ENCODE peak calls at places on chromosomes 16 and 17, in four cellular contexts. R is testis, H is adipocyte, S is T-cell. W is an unnamed sample.
A peak's percentile ranks its signal among the peaks of the same experiment; 100 is the strongest.

GRCh38 chr16:19148189-19148588 is 19.9 kb upstream of the SYT17 start:
- DNase-seq in H (no peak), R (no peak), S (no peak), W (no peak)

GRCh38 chr17:59377410-59377809 is 46.0 kb downstream of the YPEL2 start:
- DNase-seq in R (no peak), S (no peak), H (no peak), W (no peak)

GRCh38 chr16:86088816-86089215 is 189.9 kb downstream of the IRF8 start:
- DNase-seq in H (no peak), S (no peak), R (no peak), W (no peak)

GRCh38 chr17:57945999-57946797 is 9.0 kb downstream of the CUEDC1 start:
- DNase-seq in H (peak; percentile 48), S (no peak), R (no peak), W (no peak)

GRCh38 chr16:86722970-86723369 is 144.6 kb downstream of the FOXL1 start:
- DNase-seq in S (no peak), R (no peak), H (peak; percentile 88), W (no peak)

GRCh38 chr16:88681709-88682451 is 4.4 kb downstream of the SNAI3 start:
- DNase-seq in H (no peak), R (peak; percentile 65), S (peak; percentile 64), W (peak; percentile 46)

GRCh38 chr16:80273635-80274538 is 266.9 kb upstream of the DYNLRB2 start:
- DNase-seq in S (no peak), R (no peak), H (peak; percentile 68), W (no peak)

GRCh38 chr17:38416840-38417209 is 11.4 kb upstream of the ARHGAP23 start:
- DNase-seq in S (no peak), R (peak; percentile 82), H (no peak), W (no peak)

GRCh38 chr16:15906439-15906838 is 18.0 kb upstream of the CEP20 start:
- DNase-seq in H (no peak), S (no peak), R (no peak), W (no peak)

GRCh38 chr17:68096111-68096510 is 60.6 kb downstream of the KPNA2 start:
- DNase-seq in H (no peak), R (no peak), S (no peak), W (no peak)

GRCh38 chr16:10668322-10669045 is 26.2 kb downstream of the TEKT5 start:
- DNase-seq in H (peak; percentile 16), R (no peak), S (no peak), W (no peak)

GRCh38 chr17:29588561-29589411 is 662 bp downstream of the GIT1 start:
- DNase-seq in R (peak; percentile 52), H (peak; percentile 68), S (peak; percentile 42), W (peak; percentile 34)

GRCh38 chr16:85819245-85819644 is 19.8 kb downstream of the COX4I1 start:
- DNase-seq in S (peak; percentile 81), H (peak; percentile 83), R (peak; percentile 92), W (peak; percentile 77)

GRCh38 chr17:40607641-40608040 is 40.0 kb downstream of the SMARCE1 start:
- DNase-seq in H (no peak), R (no peak), S (peak; percentile 67), W (peak; percentile 67)

GRCh38 chr16:68898026-68898425 is 54.7 kb downstream of the TANGO6 start:
- DNase-seq in R (no peak), H (no peak), S (no peak), W (no peak)

GRCh38 chr17:29577778-29578211 is 9.3 kb downstream of the TP53I13 start:
- DNase-seq in R (no peak), S (no peak), H (no peak), W (no peak)

GRCh38 chr17:48679385-48680096 is 42.8 kb downstream of the PRAC1 start:
- DNase-seq in H (no peak), S (no peak), R (no peak), W (no peak)

GRCh38 chr17:50278526-50279180 is 4.4 kb downstream of the TMEM92 start:
- DNase-seq in S (no peak), H (no peak), R (no peak), W (no peak)

GRCh38 chr16:74743668-74744299 is 30.8 kb downstream of the FA2H start:
- DNase-seq in R (peak; percentile 43), S (no peak), H (peak; percentile 50), W (no peak)

GRCh38 chr17:29726721-29727252 is 104.1 kb upstream of the CORO6 start:
- DNase-seq in S (no peak), R (no peak), H (no peak), W (no peak)

GRCh38 chr17:79362086-79362995 is 248.5 kb downstream of the RBFOX3 start:
- DNase-seq in R (no peak), S (no peak), H (no peak), W (no peak)

GRCh38 chr17:41917957-41918391 is 777 bp downstream of the ACLY start:
- DNase-seq in R (peak; percentile 57), S (peak; percentile 44), H (peak; percentile 76), W (peak; percentile 18)

GRCh38 chr16:25110392-25110947 is 1.1 kb upstream of the LCMT1 start:
- DNase-seq in S (no peak), R (no peak), H (peak; percentile 37), W (no peak)

GRCh38 chr17:48127371-48128051 is 19.9 kb downstream of the SNX11 start:
- DNase-seq in R (no peak), H (peak; percentile 14), S (no peak), W (no peak)

GRCh38 chr17:4940625-4941021 is 555 bp downstream of the RNF167 start:
- DNase-seq in S (peak; percentile 60), H (peak; percentile 34), R (no peak), W (no peak)

GRCh38 chr16:70331588-70332358 is 14.9 kb upstream of the DDX19A start:
- DNase-seq in S (peak; percentile 18), R (peak; percentile 29), H (peak; percentile 24), W (peak; percentile 33)

GRCh38 chr17:82399030-82399429 is 19.1 kb upstream of the HEXD start:
- DNase-seq in R (peak; percentile 68), S (no peak), H (peak; percentile 89), W (no peak)